ENCODE peak calls at places on chromosomes 1 and 21, in eight cellular contexts. L, A, I, J, X, N, B and S are unnamed samples.
A peak's percentile ranks its signal among the peaks of the same experiment; 100 is the strongest.

GRCh38 chr1:26700711-26701110 is 4.9 kb downstream of the ARID1A start:
- DNase-seq in B (no peak), J (peak; percentile 52), X (no peak), A (peak; percentile 54), N (peak; percentile 46), L (no peak), I (no peak), S (no peak)

GRCh38 chr1:151756291-151756690 is 7.0 kb downstream of the MRPL9 start:
- DNase-seq in J (no peak), L (no peak), B (no peak), X (no peak), A (no peak), I (peak; percentile 43), N (peak; percentile 56), S (no peak)

GRCh38 chr21:29904359-29905282 is 35.2 kb downstream of the GRIK1 start:
- DNase-seq in L (no peak), J (no peak), N (peak; percentile 38), B (peak; percentile 17), I (peak; percentile 24), A (no peak), X (no peak), S (no peak)

GRCh38 chr1:206693592-206693991 is 8.9 kb downstream of the MAPKAPK2 start:
- DNase-seq in X (no peak), A (no peak), L (no peak), I (no peak), N (peak; percentile 93), J (no peak), B (no peak), S (no peak)

GRCh38 chr1:186792870-186793581 is 35.7 kb upstream of the PLA2G4A start:
- DNase-seq in B (no peak), I (peak; percentile 88), A (no peak), L (no peak), J (no peak), X (no peak), N (peak; percentile 15), S (no peak)

GRCh38 chr1:11719313-11720032 is 16.5 kb upstream of the AGTRAP start:
- DNase-seq in J (peak; percentile 70), A (peak; percentile 83), I (peak; percentile 69), B (peak; percentile 81), X (peak; percentile 82), N (peak; percentile 64), L (peak; percentile 83), S (peak; percentile 48)

GRCh38 chr1:110070282-110070967 is at the start of gene ALX3:
- DNase-seq in J (no peak), X (no peak), B (peak; percentile 72), A (no peak), I (no peak), L (no peak), N (no peak), S (peak; percentile 51)

GRCh38 chr1:110390096-110390495 is 730 bp downstream of the SLC16A4 start:
- DNase-seq in J (no peak), L (peak; percentile 62), X (no peak), B (peak; percentile 61), I (no peak), A (no peak), N (peak; percentile 95), S (peak; percentile 3)

GRCh38 chr1:38133781-38134180 is 87.2 kb upstream of the POU3F1 start:
- DNase-seq in X (no peak), B (no peak), N (no peak), A (no peak), J (no peak), I (no peak), L (no peak), S (no peak)

GRCh38 chr1:172499636-172500141 is 33.3 kb upstream of the SUCO start:
- DNase-seq in J (no peak), B (no peak), A (no peak), X (no peak), I (peak; percentile 100), L (peak; percentile 85), N (peak; percentile 45), S (no peak)

GRCh38 chr1:13922440-13922839 is 222.5 kb downstream of the PRDM2 start:
- DNase-seq in X (no peak), B (no peak), L (peak; percentile 32), J (no peak), I (no peak), A (no peak), N (no peak), S (no peak)

GRCh38 chr1:92749024-92749634 is 35.8 kb downstream of the EVI5 start:
- DNase-seq in X (peak; percentile 22), B (peak; percentile 82), A (peak; percentile 81), J (peak; percentile 62), N (peak; percentile 84), I (peak; percentile 72), L (peak; percentile 61), S (peak; percentile 71)

GRCh38 chr1:244319283-244320132 is 132.2 kb downstream of the ADSS2 start:
- DNase-seq in L (no peak), A (peak; percentile 7), I (peak; percentile 69), B (no peak), X (no peak), J (no peak), N (peak; percentile 95), S (no peak)

GRCh38 chr21:29174607-29175013 is 44.2 kb downstream of the MAP3K7CL start:
- DNase-seq in B (no peak), J (no peak), A (no peak), L (no peak), X (no peak), N (peak; percentile 67), I (peak; percentile 54), S (no peak)

GRCh38 chr1:192592981-192593683 is 17.6 kb downstream of the RGS1 start:
- DNase-seq in I (no peak), B (no peak), A (no peak), X (no peak), N (peak; percentile 61), J (no peak), L (no peak), S (no peak)

GRCh38 chr1:28456078-28456477 is 49.8 kb upstream of the RCC1 start:
- DNase-seq in N (peak; percentile 77), X (no peak), A (peak; percentile 40), L (peak; percentile 23), I (no peak), B (no peak), J (no peak), S (no peak)

GRCh38 chr1:10306435-10306834 is 92.4 kb upstream of the PGD start:
- DNase-seq in X (no peak), N (no peak), B (no peak), A (no peak), L (no peak), J (no peak), I (no peak), S (no peak)

GRCh38 chr1:116697892-116698595 is 30.5 kb upstream of the IGSF3 start:
- DNase-seq in B (no peak), J (no peak), N (peak; percentile 80), A (no peak), L (no peak), I (peak; percentile 61), X (no peak), S (no peak)
- H3K4me3 ChIP-seq in B (no peak overlapping the region), J (no peak overlapping the region), N (no peak overlapping the region), A (no peak overlapping the region), L (no peak overlapping the region), I (no peak overlapping the region), X (no peak overlapping the region), S (no peak overlapping the region)

GRCh38 chr21:31548688-31549087 is 110.8 kb upstream of the SOD1 start:
- DNase-seq in J (peak; percentile 24), B (no peak), I (no peak), X (no peak), L (no peak), A (no peak), N (no peak), S (no peak)

GRCh38 chr21:31543191-31543590 is 116.3 kb upstream of the SOD1 start:
- DNase-seq in A (no peak), J (no peak), I (no peak), N (no peak), X (no peak), B (no peak), L (no peak), S (no peak)

GRCh38 chr21:31546402-31547155 is 112.9 kb upstream of the SOD1 start:
- DNase-seq in J (no peak), B (no peak), N (no peak), X (no peak), I (no peak), L (peak; percentile 28), A (no peak), S (no peak)

GRCh38 chr21:31550070-31550469 is 109.4 kb upstream of the SOD1 start:
- DNase-seq in N (no peak), I (no peak), J (no peak), L (no peak), X (no peak), A (no peak), B (no peak), S (no peak)

GRCh38 chr21:31545036-31545435 is 114.5 kb upstream of the SOD1 start:
- DNase-seq in L (no peak), A (no peak), B (no peak), J (no peak), X (no peak), I (no peak), N (no peak), S (no peak)
- TF ChIP-seq EZH2phosphoT487 in L (no peak), A (no peak), B (no peak), J (no peak), X (no peak), I (no peak), N (no peak), S (no peak)

GRCh38 chr21:37459575-37459974 is 93.0 kb downstream of the DYRK1A start:
- DNase-seq in X (no peak), A (no peak), B (no peak), L (no peak), I (peak; percentile 28), N (peak; percentile 77), J (no peak), S (no peak)

GRCh38 chr21:37463083-37463780 is 96.7 kb downstream of the DYRK1A start:
- DNase-seq in X (peak; percentile 33), L (peak; percentile 33), A (peak; percentile 55), B (peak; percentile 47), I (peak; percentile 63), N (peak; percentile 79), J (peak; percentile 46), S (peak; percentile 37)

GRCh38 chr21:37460196-37460595 is 93.6 kb downstream of the DYRK1A start:
- DNase-seq in X (no peak), B (peak; percentile 84), J (no peak), N (no peak), I (no peak), A (no peak), L (no peak), S (peak; percentile 86)

GRCh38 chr21:37462087-37462861 is 95.7 kb downstream of the DYRK1A start:
- DNase-seq in B (peak; percentile 48), N (no peak), X (no peak), J (no peak), A (no peak), L (no peak), I (no peak), S (peak; percentile 63)

GRCh38 chr21:37461494-37461893 is 94.9 kb downstream of the DYRK1A start:
- DNase-seq in B (no peak), A (no peak), N (peak; percentile 36), J (peak; percentile 87), L (no peak), I (no peak), X (no peak), S (no peak)
- H3K4me3 ChIP-seq in B (no peak overlapping the region), A (no peak overlapping the region), N (peak overlapping the region; percentile 18), J (peak overlapping the region; percentile 10), L (no peak overlapping the region), I (no peak overlapping the region), X (no peak overlapping the region), S (peak overlapping the region; percentile 5)

GRCh38 chr1:231656741-231657140 is 30.2 kb downstream of the DISC1 start:
- DNase-seq in J (no peak), N (no peak), X (no peak), I (no peak), B (no peak), A (no peak), L (no peak), S (no peak)
- TF ChIP-seq EZH2phosphoT487 in J (no peak), N (no peak), X (no peak), I (no peak), B (no peak), A (no peak), L (no peak), S (no peak)